ENCODE peak calls at places on chromosomes 2 and 18, in five cellular contexts. One of them, this sample, is unnamed.

GRCh38 chr18:62979172-62979571 is 263.8 kb downstream of the PHLPP1 start:
- DNase-seq in WTC11: no peak
- DNase-seq in activated CD4-positive, alpha-beta T cell treated with anti-CD3 and anti-CD28 coated beads, Interleukin-2, amount 50 U/mL, for 4 hours: no peak
- DNase-seq in NCI-H748 treated with DMSO at 0.1 percent for 48 hours: peak; percentile 85
- DNase-seq in effector CD8-positive, alpha-beta T cell: no peak
- DNase-seq in this sample: peak; percentile 62

GRCh38 chr2:72153026-72153791 is 5.5 kb upstream of the CYP26B1 start:
- DNase-seq in WTC11: no peak
- DNase-seq in activated CD4-positive, alpha-beta T cell treated with anti-CD3 and anti-CD28 coated beads, Interleukin-2, amount 50 U/mL, for 4 hours: no peak
- DNase-seq in NCI-H748 treated with DMSO at 0.1 percent for 48 hours: no peak
- DNase-seq in effector CD8-positive, alpha-beta T cell: no peak
- DNase-seq in this sample: no peak

GRCh38 chr18:27921392-27921791 is 255.5 kb downstream of the CDH2 start:
- DNase-seq in WTC11: no peak
- DNase-seq in activated CD4-positive, alpha-beta T cell treated with anti-CD3 and anti-CD28 coated beads, Interleukin-2, amount 50 U/mL, for 4 hours: no peak
- DNase-seq in NCI-H748 treated with DMSO at 0.1 percent for 48 hours: no peak
- DNase-seq in effector CD8-positive, alpha-beta T cell: no peak
- DNase-seq in this sample: no peak

GRCh38 chr2:26489213-26489850 is 11.4 kb upstream of the OTOF start:
- DNase-seq in WTC11: no peak
- DNase-seq in activated CD4-positive, alpha-beta T cell treated with anti-CD3 and anti-CD28 coated beads, Interleukin-2, amount 50 U/mL, for 4 hours: no peak
- DNase-seq in NCI-H748 treated with DMSO at 0.1 percent for 48 hours: no peak
- DNase-seq in effector CD8-positive, alpha-beta T cell: no peak
- DNase-seq in this sample: no peak

GRCh38 chr2:150191349-150191748 is 296.1 kb downstream of the RND3 start:
- DNase-seq in WTC11: no peak
- DNase-seq in activated CD4-positive, alpha-beta T cell treated with anti-CD3 and anti-CD28 coated beads, Interleukin-2, amount 50 U/mL, for 4 hours: no peak
- DNase-seq in NCI-H748 treated with DMSO at 0.1 percent for 48 hours: no peak
- DNase-seq in effector CD8-positive, alpha-beta T cell: no peak
- DNase-seq in this sample: no peak

GRCh38 chr18:54882318-54882717 is 54.0 kb downstream of the RAB27B start:
- DNase-seq in WTC11: no peak
- DNase-seq in activated CD4-positive, alpha-beta T cell treated with anti-CD3 and anti-CD28 coated beads, Interleukin-2, amount 50 U/mL, for 4 hours: no peak
- DNase-seq in NCI-H748 treated with DMSO at 0.1 percent for 48 hours: no peak
- DNase-seq in effector CD8-positive, alpha-beta T cell: no peak
- DNase-seq in this sample: no peak

GRCh38 chr2:42602218-42602936 is 33.9 kb downstream of the MTA3 start:
- DNase-seq in WTC11: no peak
- DNase-seq in activated CD4-positive, alpha-beta T cell treated with anti-CD3 and anti-CD28 coated beads, Interleukin-2, amount 50 U/mL, for 4 hours: no peak
- DNase-seq in NCI-H748 treated with DMSO at 0.1 percent for 48 hours: peak; percentile 28
- DNase-seq in effector CD8-positive, alpha-beta T cell: no peak
- DNase-seq in this sample: peak; percentile 71

GRCh38 chr2:119240311-119241204 is 16.9 kb downstream of the STEAP3 start:
- DNase-seq in WTC11: peak; percentile 30
- DNase-seq in activated CD4-positive, alpha-beta T cell treated with anti-CD3 and anti-CD28 coated beads, Interleukin-2, amount 50 U/mL, for 4 hours: no peak
- DNase-seq in NCI-H748 treated with DMSO at 0.1 percent for 48 hours: peak; percentile 26
- DNase-seq in effector CD8-positive, alpha-beta T cell: no peak
- DNase-seq in this sample: peak; percentile 94

GRCh38 chr2:3075941-3076340 is 301.7 kb downstream of the EIPR1 start:
- DNase-seq in WTC11: no peak
- DNase-seq in activated CD4-positive, alpha-beta T cell treated with anti-CD3 and anti-CD28 coated beads, Interleukin-2, amount 50 U/mL, for 4 hours: no peak
- DNase-seq in NCI-H748 treated with DMSO at 0.1 percent for 48 hours: no peak
- DNase-seq in effector CD8-positive, alpha-beta T cell: no peak
- DNase-seq in this sample: no peak

GRCh38 chr18:50590625-50591024 is 30.7 kb downstream of the MAPK4 start:
- DNase-seq in WTC11: no peak
- DNase-seq in activated CD4-positive, alpha-beta T cell treated with anti-CD3 and anti-CD28 coated beads, Interleukin-2, amount 50 U/mL, for 4 hours: no peak
- DNase-seq in NCI-H748 treated with DMSO at 0.1 percent for 48 hours: peak; percentile 65
- DNase-seq in effector CD8-positive, alpha-beta T cell: no peak
- DNase-seq in this sample: peak; percentile 80

GRCh38 chr18:3093624-3094354 is 80.8 kb upstream of the LPIN2 start:
- DNase-seq in WTC11: no peak
- DNase-seq in activated CD4-positive, alpha-beta T cell treated with anti-CD3 and anti-CD28 coated beads, Interleukin-2, amount 50 U/mL, for 4 hours: no peak
- DNase-seq in NCI-H748 treated with DMSO at 0.1 percent for 48 hours: no peak
- DNase-seq in effector CD8-positive, alpha-beta T cell: no peak
- DNase-seq in this sample: no peak

This sample was measured in NCI-H345.